ENCODE peak calls at places on chromosome 1, in six cellular contexts. Q is stimulated activated CD4-positive, alpha-beta T cell treated with anti-CD3 and anti-CD28 coated beads, Interleukin-12 subunit alpha, Interleukin-12 subunit beta, amount 100 ng/mL, for 48 hours; N is Jurkat, Clone E6-1; A is SHP77; W is midbrain; Y is posterior vena cava. U is an unnamed sample.
A peak's percentile ranks its signal among the peaks of the same experiment; 100 is the strongest.

GRCh38 chr1:113074237-113074636 is 1.2 kb downstream of the LRIG2 start:
- DNase-seq in Q (no peak), N (no peak), A (no peak), W (no peak), Y (no peak), U (no peak)

GRCh38 chr1:33903210-33903589 is 39.3 kb downstream of the HMGB4 start:
- DNase-seq in Q (no peak), N (no peak), A (no peak), W (no peak), Y (no peak), U (no peak)

GRCh38 chr1:210448293-210448892 is 119.7 kb downstream of the HHAT start:
- DNase-seq in Q (no peak), N (peak; percentile 62), A (peak; percentile 13), W (peak; percentile 43), Y (no peak), U (peak; percentile 80)

GRCh38 chr1:77322061-77322900 is 40.5 kb downstream of the AK5 start:
- DNase-seq in Q (no peak), N (no peak), A (no peak), W (no peak), Y (no peak), U (peak; percentile 15)

GRCh38 chr1:171122903-171123302 is 32.2 kb downstream of the FMO3 start:
- DNase-seq in Q (no peak), N (no peak), A (no peak), W (no peak), Y (no peak), U (no peak)

GRCh38 chr1:214492405-214493075 is 58.9 kb downstream of the PTPN14 start:
- DNase-seq in Q (no peak), N (no peak), A (no peak), W (no peak), Y (no peak), U (no peak)

GRCh38 chr1:37999434-38000232 is 5.7 kb downstream of the FHL3 start:
- DNase-seq in Q (no peak), N (no peak), A (no peak), W (no peak), Y (peak; percentile 85), U (no peak)

GRCh38 chr1:241456743-241457142 is 62.8 kb downstream of the FH start:
- DNase-seq in Q (no peak), N (no peak), A (no peak), W (no peak), Y (no peak), U (no peak)

GRCh38 chr1:18440385-18441226 is 40.1 kb upstream of the KLHDC7A start:
- DNase-seq in Q (no peak), N (no peak), A (no peak), W (no peak), Y (no peak), U (no peak)

GRCh38 chr1:208119225-208119606 is 125.0 kb downstream of the PLXNA2 start:
- DNase-seq in Q (no peak), N (no peak), A (no peak), W (no peak), Y (no peak), U (no peak)

U was measured in NCI-H510A treated with DMSO at 0.1 percent for 48 hours.